ENCODE peak calls at places on chromosomes 16 and 17, in five cellular contexts. One of them, this sample, is unnamed.

GRCh38 chr16:50478773-50479149 is 69.4 kb upstream of the NKD1 start:
- DNase-seq in right lobe of liver: no peak
- DNase-seq in mammary epithelial cell: peak
- DNase-seq in H9: peak
- DNase-seq in tibial artery: no peak
- DNase-seq in this sample: peak

GRCh38 chr16:48613061-48613957 is 3.3 kb upstream of the N4BP1 start:
- DNase-seq in H9: no peak
- DNase-seq in right lobe of liver: no peak
- DNase-seq in tibial artery: no peak
- DNase-seq in mammary epithelial cell: peak
- DNase-seq in this sample: peak

GRCh38 chr16:9050102-9050830 is 41.2 kb upstream of the HAPSTR1 start:
- DNase-seq in right lobe of liver: no peak
- DNase-seq in mammary epithelial cell: no peak
- DNase-seq in tibial artery: no peak
- DNase-seq in H9: peak
- DNase-seq in this sample: no peak

GRCh38 chr17:31512796-31513195 is 121.3 kb downstream of the RAB11FIP4 start:
- DNase-seq in right lobe of liver: no peak
- DNase-seq in mammary epithelial cell: no peak
- DNase-seq in H9: no peak
- DNase-seq in tibial artery: no peak
- DNase-seq in this sample: no peak

GRCh38 chr16:10618710-10619209 is 38.4 kb upstream of the EMP2 start:
- DNase-seq in mammary epithelial cell: peak
- DNase-seq in H9: no peak
- DNase-seq in tibial artery: no peak
- DNase-seq in right lobe of liver: no peak
- DNase-seq in this sample: no peak

GRCh38 chr17:39178516-39178915 is 12.6 kb upstream of the ARL5C start:
- DNase-seq in tibial artery: no peak
- DNase-seq in mammary epithelial cell: peak
- DNase-seq in right lobe of liver: no peak
- DNase-seq in H9: no peak
- DNase-seq in this sample: peak

GRCh38 chr16:87631067-87631466 is 28.8 kb downstream of the JPH3 start:
- DNase-seq in right lobe of liver: no peak
- DNase-seq in tibial artery: no peak
- DNase-seq in mammary epithelial cell: no peak
- DNase-seq in H9: no peak
- DNase-seq in this sample: no peak

GRCh38 chr17:57257213-57257873 is 1.0 kb downstream of the MSI2 start:
- DNase-seq in mammary epithelial cell: no peak
- DNase-seq in right lobe of liver: no peak
- DNase-seq in H9: no peak
- DNase-seq in tibial artery: no peak
- DNase-seq in this sample: peak

GRCh38 chr17:66540131-66540781 is 237.8 kb downstream of the PRKCA start:
- DNase-seq in H9: peak
- DNase-seq in tibial artery: no peak
- DNase-seq in mammary epithelial cell: peak
- DNase-seq in right lobe of liver: no peak
- DNase-seq in this sample: no peak

GRCh38 chr16:61834082-61834481 is 202.2 kb downstream of the CDH8 start:
- DNase-seq in mammary epithelial cell: no peak
- DNase-seq in right lobe of liver: no peak
- DNase-seq in H9: no peak
- DNase-seq in tibial artery: no peak
- DNase-seq in this sample: no peak

GRCh38 chr17:28818705-28819295 is 23.8 kb downstream of the FAM222B start:
- DNase-seq in right lobe of liver: no peak
- DNase-seq in H9: no peak
- DNase-seq in tibial artery: no peak
- DNase-seq in mammary epithelial cell: no peak
- DNase-seq in this sample: no peak

GRCh38 chr17:40475234-40476210 is 25.9 kb downstream of the TNS4 start:
- DNase-seq in tibial artery: no peak
- DNase-seq in H9: peak
- DNase-seq in right lobe of liver: no peak
- DNase-seq in mammary epithelial cell: peak
- DNase-seq in this sample: no peak

GRCh38 chr17:7179317-7180254 is at the start of gene ASGR1:
- DNase-seq in H9: no peak
- DNase-seq in right lobe of liver: peak
- DNase-seq in tibial artery: peak
- DNase-seq in mammary epithelial cell: no peak
- DNase-seq in this sample: no peak

GRCh38 chr17:69949931-69950330 is 125.1 kb upstream of the KCNJ16 start:
- DNase-seq in tibial artery: no peak
- DNase-seq in mammary epithelial cell: no peak
- DNase-seq in right lobe of liver: no peak
- DNase-seq in H9: no peak
- DNase-seq in this sample: no peak

GRCh38 chr16:67190448-67191399 is 788 bp upstream of the EXOC3L1 start:
- DNase-seq in mammary epithelial cell: no peak
- DNase-seq in H9: no peak
- DNase-seq in right lobe of liver: no peak
- DNase-seq in tibial artery: no peak
- DNase-seq in this sample: no peak

GRCh38 chr16:67191995-67192681 is at the start of gene E2F4:
- DNase-seq in H9: peak
- DNase-seq in tibial artery: peak
- DNase-seq in mammary epithelial cell: peak
- DNase-seq in right lobe of liver: peak
- DNase-seq in this sample: peak

GRCh38 chr16:67192781-67193260 is 866 bp downstream of the E2F4 start:
- DNase-seq in mammary epithelial cell: no peak
- DNase-seq in tibial artery: no peak
- DNase-seq in right lobe of liver: no peak
- DNase-seq in H9: no peak
- DNase-seq in this sample: no peak

GRCh38 chr16:67190041-67190440 is at the start of gene EXOC3L1:
- DNase-seq in tibial artery: no peak
- DNase-seq in H9: no peak
- DNase-seq in right lobe of liver: no peak
- DNase-seq in mammary epithelial cell: no peak
- DNase-seq in this sample: no peak

DNA sequence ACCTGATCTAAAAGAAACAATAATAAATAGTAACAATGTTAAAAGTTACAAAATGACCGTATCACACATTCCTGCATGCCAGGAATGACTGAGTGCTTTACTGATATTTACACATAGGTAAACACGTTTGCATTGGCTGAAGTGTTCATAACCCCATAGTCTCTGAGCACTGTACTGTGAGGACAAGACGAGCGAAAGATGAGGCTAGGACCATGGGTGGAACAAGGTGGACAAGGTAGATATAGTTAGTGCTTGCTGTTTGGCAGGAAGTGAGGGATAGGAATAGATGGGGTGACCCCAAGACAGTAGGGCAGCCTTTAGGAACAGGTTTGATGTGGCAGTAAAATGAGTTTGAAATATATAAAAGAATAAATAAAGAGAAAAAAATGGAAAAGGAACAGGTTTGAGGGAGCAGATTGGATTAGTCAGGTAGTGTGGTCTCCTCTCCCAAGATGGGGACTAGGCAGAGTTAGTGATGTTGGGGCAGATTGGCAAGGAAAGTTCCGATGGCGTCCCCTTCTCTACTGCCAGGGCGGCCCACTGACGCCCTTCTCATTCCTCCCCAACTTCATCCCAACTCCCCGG is 453 bp upstream of the E2F4 start:
- DNase-seq in mammary epithelial cell: no peak
- DNase-seq in tibial artery: no peak
- DNase-seq in H9: no peak
- DNase-seq in right lobe of liver: no peak
- DNase-seq in this sample: no peak
- H3K27ac ChIP-seq in mammary epithelial cell: no peak
- H3K27ac ChIP-seq in tibial artery: peak
- H3K27ac ChIP-seq in H9: no peak
- H3K27ac ChIP-seq in right lobe of liver: no peak
- H3K27ac ChIP-seq in this sample: no peak

GRCh38 chr16:27330542-27330941 is 16.8 kb downstream of the IL4R start:
- DNase-seq in H9: no peak
- DNase-seq in tibial artery: peak
- DNase-seq in right lobe of liver: no peak
- DNase-seq in mammary epithelial cell: peak
- DNase-seq in this sample: peak
- H3K27ac ChIP-seq in H9: no peak
- H3K27ac ChIP-seq in tibial artery: peak
- H3K27ac ChIP-seq in right lobe of liver: peak
- H3K27ac ChIP-seq in mammary epithelial cell: peak
- H3K27ac ChIP-seq in this sample: peak

DNA sequence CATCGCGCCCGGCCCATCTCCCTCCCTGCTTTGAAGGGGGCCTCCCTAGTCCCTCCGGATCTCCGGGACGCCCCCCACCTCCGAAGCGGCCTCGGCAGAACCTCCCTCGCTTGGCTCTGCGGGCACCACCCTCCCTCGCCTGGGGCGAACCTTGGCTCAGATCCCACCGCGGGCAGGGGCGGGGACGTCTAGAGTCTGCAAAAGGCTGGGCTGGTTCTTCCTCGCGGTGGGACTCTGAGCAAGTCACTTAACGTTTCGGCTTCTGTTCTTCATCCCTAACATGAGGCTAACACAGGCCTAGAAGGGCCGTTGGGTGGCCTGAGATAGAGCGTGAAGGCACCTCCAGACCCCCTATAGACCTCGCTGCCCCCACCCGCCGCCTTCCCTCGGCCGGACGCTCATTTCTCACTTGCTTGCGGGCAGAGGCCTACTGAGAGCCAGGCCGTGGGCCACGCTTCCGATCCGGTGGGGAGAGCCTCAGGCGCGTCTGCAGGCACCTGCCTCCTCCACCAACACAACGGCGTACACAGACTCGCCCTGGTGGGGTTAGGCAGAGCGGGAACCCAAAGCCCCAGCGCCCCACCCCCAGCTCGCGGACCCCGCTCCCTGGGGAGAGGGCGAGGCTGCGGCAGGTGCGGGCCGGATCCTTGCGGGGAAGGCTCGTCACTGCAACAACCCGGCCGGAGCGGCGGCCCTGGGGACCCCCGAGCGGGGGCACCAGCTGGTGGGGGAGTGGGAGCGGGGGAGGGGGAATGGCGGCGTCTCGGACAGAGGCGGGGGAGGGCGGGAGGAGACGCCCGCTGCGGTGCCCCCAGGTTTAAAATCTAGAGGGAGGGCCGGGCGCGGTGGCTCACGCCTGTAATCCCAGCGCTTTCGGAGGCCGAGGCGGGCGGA is 5.4 kb downstream of the MYO1C start:
- DNase-seq in right lobe of liver: no peak
- DNase-seq in tibial artery: peak
- DNase-seq in H9: peak
- DNase-seq in mammary epithelial cell: peak
- DNase-seq in this sample: peak
- H3K27ac ChIP-seq in right lobe of liver: peak
- H3K27ac ChIP-seq in tibial artery: peak
- H3K27ac ChIP-seq in H9: no peak
- H3K27ac ChIP-seq in mammary epithelial cell: no peak
- H3K27ac ChIP-seq in this sample: peak

DNA sequence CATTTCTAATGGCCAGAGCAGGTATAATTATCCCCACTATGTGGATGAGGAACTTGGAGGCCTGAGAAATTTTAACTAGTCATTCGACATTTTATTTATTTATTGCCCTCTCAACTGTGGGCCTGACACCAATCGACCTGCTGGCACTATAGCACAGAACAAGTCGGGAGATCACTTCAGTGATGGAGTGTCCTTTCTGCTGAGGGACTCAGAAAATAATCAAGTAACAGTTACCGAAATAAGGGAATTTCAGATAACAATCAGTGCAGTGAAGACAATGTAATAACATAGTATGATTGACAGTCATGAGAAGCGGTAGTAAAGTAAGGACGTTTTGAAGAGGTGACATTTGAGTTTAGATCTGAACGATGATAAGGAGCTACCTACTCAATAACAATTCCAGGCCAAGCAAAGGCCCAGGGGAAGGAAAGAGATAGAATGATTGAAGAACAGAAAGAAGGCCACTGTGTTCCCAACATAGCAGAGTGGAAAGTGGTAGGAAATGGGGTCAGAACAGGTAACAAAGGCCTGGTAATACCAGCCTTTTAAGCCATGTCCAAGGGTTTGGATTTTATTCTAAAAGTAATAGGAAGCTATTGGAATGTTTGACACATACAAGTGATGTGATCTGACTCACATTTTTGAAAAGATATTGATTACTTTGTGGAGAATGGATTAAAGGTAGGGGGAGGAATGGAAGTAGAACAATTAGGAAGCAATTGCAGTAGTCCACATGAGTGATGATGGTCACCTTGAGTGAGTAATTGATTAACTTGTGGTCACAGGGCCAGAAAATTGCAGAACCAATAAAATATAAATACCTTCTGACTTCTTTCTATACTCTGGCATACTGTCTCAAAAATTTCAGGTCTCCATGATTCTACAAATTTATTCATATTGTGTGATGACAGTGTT is 1.4 kb downstream of the STXBP4 start:
- DNase-seq in right lobe of liver: no peak
- DNase-seq in tibial artery: no peak
- DNase-seq in mammary epithelial cell: no peak
- DNase-seq in H9: no peak
- DNase-seq in this sample: no peak
- H3K27ac ChIP-seq in right lobe of liver: peak
- H3K27ac ChIP-seq in tibial artery: peak
- H3K27ac ChIP-seq in mammary epithelial cell: peak
- H3K27ac ChIP-seq in H9: no peak
- H3K27ac ChIP-seq in this sample: no peak

GRCh38 chr17:19718613-19719364 is 2.4 kb upstream of the SLC47A2 start:
- DNase-seq in right lobe of liver: no peak
- DNase-seq in tibial artery: no peak
- DNase-seq in mammary epithelial cell: peak
- DNase-seq in H9: peak
- DNase-seq in this sample: peak
- H3K27ac ChIP-seq in right lobe of liver: no peak
- H3K27ac ChIP-seq in tibial artery: no peak
- H3K27ac ChIP-seq in mammary epithelial cell: peak
- H3K27ac ChIP-seq in H9: no peak
- H3K27ac ChIP-seq in this sample: no peak

This sample was measured in colonic mucosa.